ENCODE peak calls at places on chromosomes 16 and 17, in ten cellular contexts. O is A549, B is tibial nerve, L is HepG2, Q is NB4, P is K562, G is body of pancreas, K is endothelial cell of umbilical vein, T is adrenal gland, R is breast epithelium. Z is an unnamed sample.
A peak's percentile ranks its signal among the peaks of the same experiment; 100 is the strongest.

GRCh38 chr16:17177242-17177967 is 293.4 kb downstream of the XYLT1 start:
- DNase-seq in Q (no peak), T (no peak), B (no peak), L (no peak), G (no peak), K (no peak), O (no peak), R (no peak), P (no peak), Z (no peak)

GRCh38 chr16:1293921-1294656 is 15.3 kb upstream of the UBE2I start:
- DNase-seq in G (no peak), K (no peak), P (no peak), T (peak; percentile 32), O (no peak), L (no peak), B (no peak), R (no peak), Q (no peak), Z (no peak)

GRCh38 chr17:36544049-36544319 is 735 bp upstream of the GGNBP2 start:
- DNase-seq in O (peak; percentile 72), R (no peak), Q (peak; percentile 83), B (no peak), P (no peak), G (no peak), K (peak; percentile 67), T (peak; percentile 56), L (peak; percentile 14), Z (peak; percentile 52)

GRCh38 chr16:19879241-19879792 is 5.3 kb downstream of the GPRC5B start:
- DNase-seq in Q (no peak), B (no peak), O (peak; percentile 24), P (no peak), R (peak; percentile 36), L (peak; percentile 28), G (no peak), T (peak; percentile 8), K (no peak), Z (no peak)

GRCh38 chr17:3512512-3513171 is 36.8 kb downstream of the ASPA start:
- DNase-seq in P (no peak), T (peak; percentile 49), B (peak; percentile 66), G (peak; percentile 90), Q (no peak), L (no peak), K (no peak), O (no peak), R (peak; percentile 42), Z (peak; percentile 56)

GRCh38 chr16:16790597-16790996 is 411.7 kb downstream of the NPIPA7 start:
- DNase-seq in O (no peak), B (no peak), K (no peak), P (no peak), T (no peak), L (no peak), R (no peak), G (no peak), Q (no peak), Z (no peak)

GRCh38 chr17:80498242-80498919 is 22.0 kb upstream of the NPTX1 start:
- DNase-seq in G (no peak), L (peak; percentile 76), K (no peak), Q (no peak), B (no peak), R (peak; percentile 55), P (no peak), O (no peak), T (no peak), Z (no peak)

GRCh38 chr17:18070861-18071340 is 16.8 kb upstream of the DRG2 start:
- DNase-seq in Q (peak; percentile 91), G (no peak), P (peak; percentile 41), L (no peak), T (no peak), B (no peak), K (peak; percentile 8), O (no peak), R (no peak), Z (peak; percentile 44)

GRCh38 chr17:6523330-6523729 is 33.0 kb downstream of the PITPNM3 start:
- DNase-seq in B (no peak), L (peak; percentile 69), T (peak; percentile 60), O (peak; percentile 74), R (no peak), Q (no peak), K (no peak), P (no peak), G (no peak), Z (peak; percentile 65)

GRCh38 chr17:55059724-55060123 is 91.2 kb downstream of the STXBP4 start:
- DNase-seq in G (no peak), T (no peak), O (no peak), B (no peak), P (no peak), L (no peak), Q (no peak), K (no peak), R (no peak), Z (no peak)

GRCh38 chr17:5272313-5272712 is 9.8 kb upstream of the RABEP1 start:
- DNase-seq in G (no peak), T (no peak), R (no peak), Q (no peak), P (no peak), L (no peak), K (no peak), O (no peak), B (no peak), Z (no peak)

GRCh38 chr16:31868701-31869167 is 4.9 kb upstream of the ZNF267 start:
- DNase-seq in L (peak; percentile 76), G (peak; percentile 87), B (peak; percentile 90), P (peak; percentile 71), R (peak; percentile 75), O (peak; percentile 66), K (peak; percentile 77), Q (peak; percentile 75), T (peak; percentile 89), Z (peak; percentile 87)

GRCh38 chr16:30068750-30069574 is 3.4 kb downstream of the ALDOA start:
- DNase-seq in G (no peak), T (peak; percentile 54), B (no peak), R (no peak), L (peak; percentile 54), Q (peak; percentile 60), O (peak; percentile 59), K (peak; percentile 46), P (no peak), Z (no peak)

GRCh38 chr16:2009791-2010510 is at the start of gene ZNF598:
- DNase-seq in L (peak; percentile 73), P (peak; percentile 90), Q (peak; percentile 89), G (peak; percentile 83), B (peak; percentile 65), O (peak; percentile 93), T (peak; percentile 85), R (peak; percentile 56), K (peak; percentile 72), Z (peak; percentile 81)

DNA sequence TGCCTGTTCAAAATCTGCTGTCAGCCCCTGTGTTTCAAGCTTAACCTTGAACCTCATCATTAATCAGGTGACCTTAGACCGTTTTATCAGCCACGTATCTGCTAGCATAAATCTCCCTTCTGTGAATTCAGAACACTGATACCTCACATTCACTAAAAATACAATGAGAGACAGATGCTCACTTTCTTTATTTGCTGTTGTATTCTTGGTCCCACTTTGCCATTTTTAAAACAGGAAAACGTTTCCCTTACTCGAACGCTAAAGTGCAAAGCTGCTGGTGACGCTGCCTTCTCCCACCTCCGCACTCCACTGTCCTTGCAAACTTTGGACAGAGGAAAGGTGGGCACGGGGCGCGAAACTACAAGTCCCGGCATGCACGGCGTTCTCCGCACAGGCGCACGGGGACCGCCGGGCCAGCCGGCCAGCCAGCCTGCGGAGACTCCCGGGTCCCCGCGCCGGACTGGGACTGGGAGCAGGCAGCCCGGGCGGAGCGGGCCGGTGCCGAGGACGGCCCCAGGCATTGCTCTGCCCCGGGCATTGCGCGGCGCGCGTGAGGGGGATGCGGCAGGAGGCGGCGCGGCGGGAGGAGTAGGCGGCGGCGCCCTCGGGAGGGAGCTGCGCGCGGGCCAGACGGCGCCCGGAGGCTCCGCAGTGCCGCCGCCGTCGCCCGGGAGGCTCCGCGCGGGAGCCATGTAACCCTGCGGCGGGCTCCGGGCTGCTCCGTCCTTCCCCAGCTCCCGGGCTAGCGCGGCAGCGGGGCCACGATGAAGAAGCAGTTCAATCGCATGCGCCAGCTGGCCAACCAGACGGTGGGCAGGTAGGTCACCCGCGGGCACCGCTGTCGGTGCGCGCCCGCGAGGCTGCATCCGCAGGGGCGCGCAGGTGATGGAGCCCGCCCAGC is at the start of gene ARHGAP44:
- DNase-seq in G (peak; percentile 70), T (peak; percentile 38), R (peak; percentile 22), K (peak; percentile 49), Q (no peak), P (peak; percentile 38), B (peak; percentile 15), L (peak; percentile 40), O (peak; percentile 77), Z (peak; percentile 75)
- TF ChIP-seq POLR2A in G (peak; percentile 57), T (no peak), R (no peak), K (no peak), Q (no peak), P (no peak), B (no peak), L (no peak), O (peak; percentile 73), Z (no peak)

GRCh38 chr17:81710514-81711308 is 1.4 kb upstream of the SLC25A10 start:
- DNase-seq in L (peak; percentile 34), R (no peak), B (no peak), P (no peak), G (no peak), O (no peak), Q (peak; percentile 94), T (no peak), K (no peak), Z (no peak)
- TF ChIP-seq POLR2A in L (no peak), R (no peak), B (no peak), P (peak; percentile 18), G (no peak), O (peak; percentile 5), Q (peak; percentile 67), T (no peak), K (no peak), Z (no peak)

GRCh38 chr17:50188521-50189395 is 12.7 kb downstream of the COL1A1 start:
- DNase-seq in P (no peak), O (no peak), L (no peak), R (no peak), Q (no peak), G (no peak), B (no peak), K (no peak), T (no peak), Z (no peak)
- TF ChIP-seq POLR2A in P (no peak), O (no peak), L (no peak), R (no peak), Q (no peak), G (no peak), B (no peak), K (no peak), T (no peak), Z (no peak)

DNA sequence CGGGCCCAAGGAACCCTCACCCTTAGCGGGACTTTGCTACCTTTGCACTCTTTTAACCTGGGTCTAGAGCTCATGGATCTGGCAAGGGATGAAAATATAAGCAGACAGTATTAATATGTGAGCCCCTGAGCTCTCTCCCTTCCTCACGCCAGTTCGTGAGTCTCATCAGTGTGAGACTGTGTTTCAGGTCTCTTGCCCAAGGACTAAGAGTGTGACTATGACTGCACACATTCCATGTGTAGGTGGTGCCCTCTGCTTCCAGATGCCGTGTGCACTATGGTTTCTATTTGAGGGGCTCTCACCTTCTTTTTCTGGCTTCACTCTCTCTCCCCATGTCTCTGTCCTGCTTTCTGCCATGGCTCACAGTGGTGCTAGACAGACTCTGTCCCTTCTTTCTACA is 40.5 kb downstream of the DHRS7B start:
- DNase-seq in G (no peak), Q (no peak), L (no peak), P (no peak), R (no peak), K (no peak), B (no peak), T (no peak), O (no peak), Z (no peak)
- TF ChIP-seq POLR2A in G (no peak), Q (no peak), L (no peak), P (no peak), R (no peak), K (no peak), B (no peak), T (no peak), O (no peak), Z (no peak)

Z was measured in thyroid gland.